ENCODE peak calls at places on chromosomes 13 and 19, in four cellular contexts. L is SK-N-SH, A is HCT116, H is endothelial cell of umbilical vein. S is an unnamed sample.
A peak's percentile ranks its signal among the peaks of the same experiment; 100 is the strongest.

GRCh38 chr19:18173572-18174294 is at the start of gene IFI30:
- DNase-seq in L (peak; percentile 88), A (no peak), H (peak; percentile 37), S (peak; percentile 84)

GRCh38 chr13:51221674-51222509 is at the start of gene FAM124A:
- DNase-seq in A (peak; percentile 4), H (peak; percentile 26), L (peak; percentile 89), S (peak; percentile 82)

GRCh38 chr19:42269518-42270345 is 680 bp downstream of the CIC start:
- DNase-seq in L (no peak), A (no peak), H (no peak), S (no peak)

GRCh38 chr19:46976845-46977320 is 42.8 kb upstream of the NPAS1 start:
- DNase-seq in L (peak; percentile 57), A (no peak), H (peak; percentile 58), S (peak; percentile 70)

GRCh38 chr19:9913237-9914000 is 22.9 kb downstream of the OLFM2 start:
- DNase-seq in A (no peak), L (peak; percentile 90), H (no peak), S (no peak)

GRCh38 chr19:55345818-55346724 is 6.4 kb downstream of the KMT5C start:
- DNase-seq in H (no peak), A (no peak), L (peak; percentile 51), S (no peak)

GRCh38 chr13:98189841-98190505 is 12.9 kb upstream of the RNF113B start:
- DNase-seq in A (no peak), H (peak; percentile 23), L (peak; percentile 52), S (no peak)

GRCh38 chr19:40717880-40718773 is 1.2 kb downstream of the ITPKC start:
- DNase-seq in L (no peak), H (peak; percentile 18), A (no peak), S (peak; percentile 40)

GRCh38 chr19:15498910-15499309 is 9.4 kb upstream of the CYP4F22 start:
- DNase-seq in A (peak; percentile 66), H (no peak), L (no peak), S (peak; percentile 44)

GRCh38 chr13:45705936-45706335 is 3.8 kb downstream of the CBY2 start:
- DNase-seq in L (no peak), H (no peak), A (no peak), S (no peak)

GRCh38 chr19:48607359-48607755 is 815 bp downstream of the SPACA4 start:
- DNase-seq in H (no peak), A (no peak), L (no peak), S (no peak)

GRCh38 chr19:48609571-48610108 is 3.1 kb downstream of the SPACA4 start:
- DNase-seq in A (no peak), H (no peak), L (no peak), S (no peak)

GRCh38 chr19:48606463-48607358 is at the start of gene SPACA4:
- DNase-seq in A (no peak), H (no peak), L (no peak), S (no peak)

GRCh38 chr19:48611872-48612271 is 3.0 kb downstream of the FAM83E start:
- DNase-seq in H (no peak), A (no peak), L (no peak), S (no peak)

GRCh38 chr19:48608798-48609263 is 2.3 kb downstream of the SPACA4 start:
- DNase-seq in A (peak; percentile 66), H (no peak), L (peak; percentile 86), S (peak; percentile 82)
- H2AFZ ChIP-seq in A (peak overlapping the region; percentile 99), H (peak overlapping the region; percentile 50), L (peak overlapping the region; percentile 68), S (peak overlapping the region; percentile 76)

GRCh38 chr13:23060972-23061371 is 119.8 kb upstream of the SGCG start:
- DNase-seq in H (no peak), A (no peak), L (no peak), S (no peak)
- H3K4me3 ChIP-seq in H (no peak overlapping the region), A (no peak overlapping the region), L (no peak overlapping the region), S (no peak overlapping the region)

GRCh38 chr13:104571161-104571889 is 1505.1 kb upstream of the SLC10A2 start:
- DNase-seq in H (peak; percentile 89), A (peak; percentile 79), L (peak; percentile 48), S (peak; percentile 79)
- TF ChIP-seq POLR2AphosphoS5 in H (no peak), A (no peak), L (no peak), S (no peak)

DNA sequence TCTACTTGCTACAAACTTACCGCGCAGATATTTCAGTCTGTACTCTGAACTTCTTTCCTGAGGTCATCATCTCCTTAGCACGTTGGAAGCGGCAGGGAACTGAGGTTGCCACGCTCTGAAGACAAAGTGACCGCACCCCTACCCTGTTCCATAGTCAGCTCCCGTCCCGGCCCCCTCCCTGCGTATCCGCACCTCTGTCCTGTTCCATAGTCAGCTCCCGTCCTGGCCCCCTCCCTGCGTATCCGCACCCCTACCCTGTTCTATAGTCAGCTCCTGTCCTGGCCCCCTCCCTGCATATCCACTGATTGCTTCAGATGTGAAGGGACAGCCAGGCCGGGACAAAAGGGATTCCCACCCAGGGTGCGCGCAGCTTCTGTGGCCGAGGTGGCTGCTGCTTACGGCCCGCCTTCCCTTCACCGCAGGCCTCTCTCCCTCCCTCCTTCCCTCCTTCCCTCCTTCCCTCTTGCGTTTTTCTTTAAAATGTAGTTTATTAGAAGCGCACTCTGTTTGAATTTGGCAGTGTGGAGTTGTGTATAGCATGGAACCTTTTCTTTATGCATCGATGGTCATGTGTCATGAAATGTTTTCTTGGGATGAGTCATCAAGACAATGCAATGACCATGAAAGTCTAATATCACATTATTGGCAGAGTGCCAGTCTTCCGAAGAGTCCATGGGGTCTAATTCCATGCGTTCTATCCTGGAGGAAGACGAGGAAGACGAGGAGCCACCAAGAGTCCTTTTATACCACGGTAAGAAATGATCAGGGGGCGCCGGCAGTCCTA is 21.9 kb upstream of the NDUFS7 start:
- DNase-seq in L (no peak), A (no peak), H (peak; percentile 24), S (no peak)
- H2AFZ ChIP-seq in L (no peak overlapping the region), A (no peak overlapping the region), H (no peak overlapping the region), S (no peak overlapping the region)

GRCh38 chr13:28140433-28141125 is 2.2 kb downstream of the PAN3 start:
- DNase-seq in H (peak; percentile 9), A (no peak), L (no peak), S (peak; percentile 52)
- H3K4me3 ChIP-seq in H (peak overlapping the region; percentile 95), A (no peak overlapping the region), L (peak overlapping the region; percentile 88), S (peak overlapping the region; percentile 90)

GRCh38 chr13:49996166-49996915 is 501 bp upstream of the TRIM13 start:
- DNase-seq in H (peak; percentile 82), L (peak; percentile 96), A (peak; percentile 74), S (peak; percentile 96)

GRCh38 chr13:49997935-49998334 is 1.1 kb downstream of the TRIM13 start:
- DNase-seq in L (no peak), H (peak; percentile 24), A (no peak), S (peak; percentile 54)

GRCh38 chr13:49995535-49996165 is 1.2 kb upstream of the TRIM13 start:
- DNase-seq in L (peak; percentile 9), A (no peak), H (peak; percentile 48), S (peak; percentile 49)

GRCh38 chr13:49996951-49997895 is at the start of gene TRIM13:
- DNase-seq in H (peak; percentile 93), L (peak; percentile 72), A (peak; percentile 71), S (peak; percentile 92)

GRCh38 chr13:49993666-49994065 is 3.2 kb upstream of the TRIM13 start:
- DNase-seq in A (no peak), H (no peak), L (no peak), S (no peak)
- TF ChIP-seq POLR2AphosphoS5 in A (no peak), H (no peak), L (no peak), S (no peak)

GRCh38 chr13:33334831-33335230 is 49.3 kb upstream of the STARD13 start:
- DNase-seq in A (no peak), L (no peak), H (no peak), S (no peak)

GRCh38 chr13:33330483-33330882 is 44.9 kb upstream of the STARD13 start:
- DNase-seq in H (no peak), A (no peak), L (no peak), S (no peak)

GRCh38 chr13:33326723-33327122 is 41.2 kb upstream of the STARD13 start:
- DNase-seq in H (no peak), L (no peak), A (no peak), S (no peak)

GRCh38 chr13:33328691-33329090 is 43.1 kb upstream of the STARD13 start:
- DNase-seq in L (peak; percentile 44), A (no peak), H (no peak), S (no peak)

DNA sequence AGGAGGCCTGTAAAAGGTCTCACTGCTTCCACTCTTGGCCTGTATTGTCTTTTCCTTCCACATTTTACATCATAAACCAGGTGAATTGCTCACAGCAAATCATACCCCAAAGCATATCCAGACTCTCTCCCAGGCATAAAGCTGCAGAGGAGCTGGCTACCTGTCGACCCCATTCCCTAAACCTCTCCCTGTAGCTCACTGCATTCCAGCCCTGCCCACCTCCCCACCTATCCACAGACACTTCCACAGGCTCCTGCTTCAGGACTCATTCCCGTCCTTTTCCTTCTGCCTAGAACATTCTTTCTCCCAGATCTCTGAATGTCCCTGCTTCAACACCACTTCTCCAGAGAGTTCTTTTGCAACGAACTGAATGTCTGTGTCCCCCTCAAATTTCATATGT is 46.4 kb upstream of the STARD13 start:
- DNase-seq in H (no peak), L (no peak), A (no peak), S (peak; percentile 28)
- H2AFZ ChIP-seq in H (no peak overlapping the region), L (no peak overlapping the region), A (no peak overlapping the region), S (peak overlapping the region; percentile 78)

DNA sequence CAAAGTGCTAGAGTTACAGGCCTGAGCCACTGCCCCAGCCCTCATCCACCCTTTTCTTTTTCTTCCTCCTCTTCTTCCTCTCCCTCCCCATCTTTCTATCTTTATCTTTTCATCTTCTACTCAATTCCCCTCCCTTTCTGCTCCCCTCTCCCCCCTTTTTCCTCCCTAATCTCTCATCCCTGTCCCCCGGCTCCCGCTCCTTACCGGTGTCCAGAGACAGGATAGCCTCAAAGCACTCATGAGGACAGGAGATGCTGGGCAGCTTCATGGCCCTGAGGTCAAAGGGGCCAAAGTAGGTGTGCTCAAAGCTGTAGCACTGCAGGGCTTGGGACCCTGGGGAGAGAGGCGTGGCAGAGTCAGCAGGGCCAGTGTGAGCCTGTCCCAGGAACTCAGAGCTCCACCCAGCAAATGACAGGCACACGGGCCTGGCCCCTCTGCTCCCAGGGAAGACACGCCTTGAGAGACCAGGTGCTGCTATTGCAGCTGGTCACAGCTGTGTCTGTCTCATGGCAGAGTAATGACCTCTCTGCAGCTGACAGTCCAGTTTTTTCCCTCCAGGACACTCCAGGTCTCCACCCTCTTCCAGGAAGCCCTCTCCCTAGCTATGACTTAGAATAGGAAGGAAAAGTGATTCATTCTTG is 2.6 kb downstream of the LYPD5 start:
- DNase-seq in H (no peak), A (no peak), L (no peak), S (peak; percentile 41)
- H3K4me3 ChIP-seq in H (no peak overlapping the region), A (peak overlapping the region; percentile 58), L (no peak overlapping the region), S (peak overlapping the region; percentile 76)